ENCODE peak calls at places on chromosome 21, in seven cellular contexts. One of them, this sample, is unnamed.

GRCh38 chr21:35525443-35525842 is 476.3 kb upstream of the RUNX1 start:
- DNase-seq in thoracic aorta: no peak
- DNase-seq in CD4-positive, alpha-beta T cell: no peak
- DNase-seq in GM23338: no peak
- DNase-seq in B cell: peak; percentile 64
- DNase-seq in stimulated activated CD4-positive, alpha-beta T cell treated with anti-CD3 and anti-CD28 coated beads, Interleukin-1b, Interleukin-23, amount 100 ng/mL, for 24 hours: no peak
- DNase-seq in COR-L47: no peak
- DNase-seq in this sample: no peak

GRCh38 chr21:15730484-15731242 is 881 bp downstream of the USP25 start:
- DNase-seq in thoracic aorta: no peak
- DNase-seq in CD4-positive, alpha-beta T cell: no peak
- DNase-seq in GM23338: peak; percentile 45
- DNase-seq in B cell: no peak
- DNase-seq in stimulated activated CD4-positive, alpha-beta T cell treated with anti-CD3 and anti-CD28 coated beads, Interleukin-1b, Interleukin-23, amount 100 ng/mL, for 24 hours: no peak
- DNase-seq in COR-L47: peak; percentile 7
- DNase-seq in this sample: no peak

GRCh38 chr21:43034826-43035225 is 40.8 kb downstream of the CBS start:
- DNase-seq in thoracic aorta: no peak
- DNase-seq in CD4-positive, alpha-beta T cell: no peak
- DNase-seq in GM23338: no peak
- DNase-seq in B cell: no peak
- DNase-seq in stimulated activated CD4-positive, alpha-beta T cell treated with anti-CD3 and anti-CD28 coated beads, Interleukin-1b, Interleukin-23, amount 100 ng/mL, for 24 hours: no peak
- DNase-seq in COR-L47: no peak
- DNase-seq in this sample: no peak

GRCh38 chr21:45135122-45135521 is 60.7 kb downstream of the ADARB1 start:
- DNase-seq in thoracic aorta: no peak
- DNase-seq in CD4-positive, alpha-beta T cell: no peak
- DNase-seq in GM23338: no peak
- DNase-seq in B cell: no peak
- DNase-seq in stimulated activated CD4-positive, alpha-beta T cell treated with anti-CD3 and anti-CD28 coated beads, Interleukin-1b, Interleukin-23, amount 100 ng/mL, for 24 hours: no peak
- DNase-seq in COR-L47: no peak
- DNase-seq in this sample: no peak

GRCh38 chr21:14691924-14692323 is 145.8 kb upstream of the SAMSN1 start:
- DNase-seq in thoracic aorta: no peak
- DNase-seq in CD4-positive, alpha-beta T cell: no peak
- DNase-seq in GM23338: no peak
- DNase-seq in B cell: no peak
- DNase-seq in stimulated activated CD4-positive, alpha-beta T cell treated with anti-CD3 and anti-CD28 coated beads, Interleukin-1b, Interleukin-23, amount 100 ng/mL, for 24 hours: no peak
- DNase-seq in COR-L47: no peak
- DNase-seq in this sample: no peak

GRCh38 chr21:46550511-46550941 is 54.4 kb downstream of the S100B start:
- DNase-seq in thoracic aorta: no peak
- DNase-seq in CD4-positive, alpha-beta T cell: peak; percentile 45
- DNase-seq in GM23338: no peak
- DNase-seq in B cell: no peak
- DNase-seq in stimulated activated CD4-positive, alpha-beta T cell treated with anti-CD3 and anti-CD28 coated beads, Interleukin-1b, Interleukin-23, amount 100 ng/mL, for 24 hours: no peak
- DNase-seq in COR-L47: no peak
- DNase-seq in this sample: no peak

GRCh38 chr21:26815197-26815596 is 30.0 kb downstream of the ADAMTS1 start:
- DNase-seq in thoracic aorta: no peak
- DNase-seq in CD4-positive, alpha-beta T cell: no peak
- DNase-seq in GM23338: no peak
- DNase-seq in B cell: no peak
- DNase-seq in stimulated activated CD4-positive, alpha-beta T cell treated with anti-CD3 and anti-CD28 coated beads, Interleukin-1b, Interleukin-23, amount 100 ng/mL, for 24 hours: no peak
- DNase-seq in COR-L47: no peak
- DNase-seq in this sample: no peak

GRCh38 chr21:27024971-27025370 is 58.1 kb upstream of the ADAMTS5 start:
- DNase-seq in thoracic aorta: no peak
- DNase-seq in CD4-positive, alpha-beta T cell: no peak
- DNase-seq in GM23338: no peak
- DNase-seq in B cell: no peak
- DNase-seq in stimulated activated CD4-positive, alpha-beta T cell treated with anti-CD3 and anti-CD28 coated beads, Interleukin-1b, Interleukin-23, amount 100 ng/mL, for 24 hours: no peak
- DNase-seq in COR-L47: no peak
- DNase-seq in this sample: no peak

GRCh38 chr21:33360281-33360680 is 35.5 kb downstream of the IFNAR1 start:
- DNase-seq in thoracic aorta: no peak
- DNase-seq in CD4-positive, alpha-beta T cell: no peak
- DNase-seq in GM23338: no peak
- DNase-seq in B cell: no peak
- DNase-seq in stimulated activated CD4-positive, alpha-beta T cell treated with anti-CD3 and anti-CD28 coated beads, Interleukin-1b, Interleukin-23, amount 100 ng/mL, for 24 hours: no peak
- DNase-seq in COR-L47: no peak
- DNase-seq in this sample: no peak

GRCh38 chr21:30935889-30936168 is 54.4 kb upstream of the KRTAP11-1 start:
- DNase-seq in thoracic aorta: no peak
- DNase-seq in CD4-positive, alpha-beta T cell: no peak
- DNase-seq in GM23338: no peak
- DNase-seq in B cell: no peak
- DNase-seq in stimulated activated CD4-positive, alpha-beta T cell treated with anti-CD3 and anti-CD28 coated beads, Interleukin-1b, Interleukin-23, amount 100 ng/mL, for 24 hours: no peak
- DNase-seq in COR-L47: no peak
- DNase-seq in this sample: no peak

GRCh38 chr21:32819702-32820101 is 48.1 kb upstream of the PAXBP1 start:
- DNase-seq in thoracic aorta: no peak
- DNase-seq in CD4-positive, alpha-beta T cell: no peak
- DNase-seq in GM23338: no peak
- DNase-seq in B cell: no peak
- DNase-seq in stimulated activated CD4-positive, alpha-beta T cell treated with anti-CD3 and anti-CD28 coated beads, Interleukin-1b, Interleukin-23, amount 100 ng/mL, for 24 hours: no peak
- DNase-seq in COR-L47: no peak
- DNase-seq in this sample: no peak

GRCh38 chr21:35674895-35675470 is 385.3 kb downstream of the SETD4 start:
- DNase-seq in thoracic aorta: no peak
- DNase-seq in CD4-positive, alpha-beta T cell: no peak
- DNase-seq in GM23338: peak; percentile 21
- DNase-seq in B cell: no peak
- DNase-seq in stimulated activated CD4-positive, alpha-beta T cell treated with anti-CD3 and anti-CD28 coated beads, Interleukin-1b, Interleukin-23, amount 100 ng/mL, for 24 hours: no peak
- DNase-seq in COR-L47: no peak
- DNase-seq in this sample: no peak

GRCh38 chr21:15301736-15302135 is 236.9 kb upstream of the NRIP1 start:
- DNase-seq in thoracic aorta: no peak
- DNase-seq in CD4-positive, alpha-beta T cell: no peak
- DNase-seq in GM23338: no peak
- DNase-seq in B cell: no peak
- DNase-seq in stimulated activated CD4-positive, alpha-beta T cell treated with anti-CD3 and anti-CD28 coated beads, Interleukin-1b, Interleukin-23, amount 100 ng/mL, for 24 hours: no peak
- DNase-seq in COR-L47: no peak
- DNase-seq in this sample: no peak

GRCh38 chr21:38817371-38818335 is 11.9 kb downstream of the ETS2 start:
- DNase-seq in thoracic aorta: no peak
- DNase-seq in CD4-positive, alpha-beta T cell: no peak
- DNase-seq in GM23338: no peak
- DNase-seq in B cell: no peak
- DNase-seq in stimulated activated CD4-positive, alpha-beta T cell treated with anti-CD3 and anti-CD28 coated beads, Interleukin-1b, Interleukin-23, amount 100 ng/mL, for 24 hours: no peak
- DNase-seq in COR-L47: no peak
- DNase-seq in this sample: no peak

GRCh38 chr21:42548687-42549406 is 35.2 kb downstream of the SLC37A1 start:
- DNase-seq in thoracic aorta: no peak
- DNase-seq in CD4-positive, alpha-beta T cell: no peak
- DNase-seq in GM23338: no peak
- DNase-seq in B cell: no peak
- DNase-seq in stimulated activated CD4-positive, alpha-beta T cell treated with anti-CD3 and anti-CD28 coated beads, Interleukin-1b, Interleukin-23, amount 100 ng/mL, for 24 hours: no peak
- DNase-seq in COR-L47: no peak
- DNase-seq in this sample: no peak

GRCh38 chr21:31920275-31920674 is 47.5 kb downstream of the HUNK start:
- DNase-seq in thoracic aorta: no peak
- DNase-seq in CD4-positive, alpha-beta T cell: no peak
- DNase-seq in GM23338: no peak
- DNase-seq in B cell: no peak
- DNase-seq in stimulated activated CD4-positive, alpha-beta T cell treated with anti-CD3 and anti-CD28 coated beads, Interleukin-1b, Interleukin-23, amount 100 ng/mL, for 24 hours: no peak
- DNase-seq in COR-L47: no peak
- DNase-seq in this sample: no peak

GRCh38 chr21:45935628-45936027 is 45.9 kb upstream of the COL6A1 start:
- DNase-seq in thoracic aorta: no peak
- DNase-seq in CD4-positive, alpha-beta T cell: no peak
- DNase-seq in GM23338: peak; percentile 37
- DNase-seq in B cell: no peak
- DNase-seq in stimulated activated CD4-positive, alpha-beta T cell treated with anti-CD3 and anti-CD28 coated beads, Interleukin-1b, Interleukin-23, amount 100 ng/mL, for 24 hours: no peak
- DNase-seq in COR-L47: no peak
- DNase-seq in this sample: no peak

GRCh38 chr21:30194701-30195299 is 21.1 kb downstream of the CLDN8 start:
- DNase-seq in thoracic aorta: no peak
- DNase-seq in CD4-positive, alpha-beta T cell: no peak
- DNase-seq in GM23338: peak; percentile 81
- DNase-seq in B cell: no peak
- DNase-seq in stimulated activated CD4-positive, alpha-beta T cell treated with anti-CD3 and anti-CD28 coated beads, Interleukin-1b, Interleukin-23, amount 100 ng/mL, for 24 hours: no peak
- DNase-seq in COR-L47: peak; percentile 58
- DNase-seq in this sample: no peak

GRCh38 chr21:35475006-35475405 is 425.9 kb upstream of the RUNX1 start:
- DNase-seq in thoracic aorta: no peak
- DNase-seq in CD4-positive, alpha-beta T cell: no peak
- DNase-seq in GM23338: no peak
- DNase-seq in B cell: no peak
- DNase-seq in stimulated activated CD4-positive, alpha-beta T cell treated with anti-CD3 and anti-CD28 coated beads, Interleukin-1b, Interleukin-23, amount 100 ng/mL, for 24 hours: no peak
- DNase-seq in COR-L47: no peak
- DNase-seq in this sample: no peak

GRCh38 chr21:28132713-28133112 is 860.0 kb downstream of the LTN1 start:
- DNase-seq in thoracic aorta: no peak
- DNase-seq in CD4-positive, alpha-beta T cell: no peak
- DNase-seq in GM23338: no peak
- DNase-seq in B cell: no peak
- DNase-seq in stimulated activated CD4-positive, alpha-beta T cell treated with anti-CD3 and anti-CD28 coated beads, Interleukin-1b, Interleukin-23, amount 100 ng/mL, for 24 hours: no peak
- DNase-seq in COR-L47: no peak
- DNase-seq in this sample: no peak

GRCh38 chr21:26167593-26167992 is 3.0 kb downstream of the APP start:
- DNase-seq in thoracic aorta: no peak
- DNase-seq in CD4-positive, alpha-beta T cell: no peak
- DNase-seq in GM23338: peak; percentile 29
- DNase-seq in B cell: no peak
- DNase-seq in stimulated activated CD4-positive, alpha-beta T cell treated with anti-CD3 and anti-CD28 coated beads, Interleukin-1b, Interleukin-23, amount 100 ng/mL, for 24 hours: no peak
- DNase-seq in COR-L47: no peak
- DNase-seq in this sample: no peak

GRCh38 chr21:32705139-32705538 is 22.7 kb downstream of the SYNJ1 start:
- DNase-seq in thoracic aorta: no peak
- DNase-seq in CD4-positive, alpha-beta T cell: no peak
- DNase-seq in GM23338: peak; percentile 56
- DNase-seq in B cell: no peak
- DNase-seq in stimulated activated CD4-positive, alpha-beta T cell treated with anti-CD3 and anti-CD28 coated beads, Interleukin-1b, Interleukin-23, amount 100 ng/mL, for 24 hours: no peak
- DNase-seq in COR-L47: no peak
- DNase-seq in this sample: no peak

GRCh38 chr21:45482899-45483821 is 59.1 kb downstream of the SLC19A1 start:
- DNase-seq in thoracic aorta: no peak
- DNase-seq in CD4-positive, alpha-beta T cell: no peak
- DNase-seq in GM23338: no peak
- DNase-seq in B cell: no peak
- DNase-seq in stimulated activated CD4-positive, alpha-beta T cell treated with anti-CD3 and anti-CD28 coated beads, Interleukin-1b, Interleukin-23, amount 100 ng/mL, for 24 hours: no peak
- DNase-seq in COR-L47: no peak
- DNase-seq in this sample: no peak

GRCh38 chr21:34888569-34889286 is 160.4 kb downstream of the RUNX1 start:
- DNase-seq in thoracic aorta: peak; percentile 87
- DNase-seq in CD4-positive, alpha-beta T cell: peak; percentile 39
- DNase-seq in GM23338: peak; percentile 98
- DNase-seq in B cell: peak; percentile 82
- DNase-seq in stimulated activated CD4-positive, alpha-beta T cell treated with anti-CD3 and anti-CD28 coated beads, Interleukin-1b, Interleukin-23, amount 100 ng/mL, for 24 hours: peak; percentile 58
- DNase-seq in COR-L47: peak; percentile 85
- DNase-seq in this sample: peak; percentile 94

GRCh38 chr21:17679002-17679600 is 66.4 kb upstream of the BTG3 start:
- DNase-seq in thoracic aorta: no peak
- DNase-seq in CD4-positive, alpha-beta T cell: peak; percentile 1
- DNase-seq in GM23338: peak; percentile 76
- DNase-seq in B cell: peak; percentile 43
- DNase-seq in stimulated activated CD4-positive, alpha-beta T cell treated with anti-CD3 and anti-CD28 coated beads, Interleukin-1b, Interleukin-23, amount 100 ng/mL, for 24 hours: no peak
- DNase-seq in COR-L47: peak; percentile 55
- DNase-seq in this sample: no peak

GRCh38 chr21:28944296-28944695 is 48.4 kb downstream of the LTN1 start:
- DNase-seq in thoracic aorta: no peak
- DNase-seq in CD4-positive, alpha-beta T cell: no peak
- DNase-seq in GM23338: no peak
- DNase-seq in B cell: no peak
- DNase-seq in stimulated activated CD4-positive, alpha-beta T cell treated with anti-CD3 and anti-CD28 coated beads, Interleukin-1b, Interleukin-23, amount 100 ng/mL, for 24 hours: no peak
- DNase-seq in COR-L47: no peak
- DNase-seq in this sample: no peak

GRCh38 chr21:35414511-35415139 is 365.5 kb upstream of the RUNX1 start:
- DNase-seq in thoracic aorta: no peak
- DNase-seq in CD4-positive, alpha-beta T cell: no peak
- DNase-seq in GM23338: peak; percentile 17
- DNase-seq in B cell: no peak
- DNase-seq in stimulated activated CD4-positive, alpha-beta T cell treated with anti-CD3 and anti-CD28 coated beads, Interleukin-1b, Interleukin-23, amount 100 ng/mL, for 24 hours: no peak
- DNase-seq in COR-L47: no peak
- DNase-seq in this sample: no peak

GRCh38 chr21:16159213-16159970 is 429.6 kb downstream of the USP25 start:
- DNase-seq in thoracic aorta: no peak
- DNase-seq in CD4-positive, alpha-beta T cell: no peak
- DNase-seq in GM23338: no peak
- DNase-seq in B cell: no peak
- DNase-seq in stimulated activated CD4-positive, alpha-beta T cell treated with anti-CD3 and anti-CD28 coated beads, Interleukin-1b, Interleukin-23, amount 100 ng/mL, for 24 hours: no peak
- DNase-seq in COR-L47: no peak
- DNase-seq in this sample: no peak

GRCh38 chr21:42561742-42562141 is 48.1 kb downstream of the SLC37A1 start:
- DNase-seq in thoracic aorta: no peak
- DNase-seq in CD4-positive, alpha-beta T cell: no peak
- DNase-seq in GM23338: no peak
- DNase-seq in B cell: no peak
- DNase-seq in stimulated activated CD4-positive, alpha-beta T cell treated with anti-CD3 and anti-CD28 coated beads, Interleukin-1b, Interleukin-23, amount 100 ng/mL, for 24 hours: no peak
- DNase-seq in COR-L47: peak; percentile 80
- DNase-seq in this sample: peak; percentile 65

GRCh38 chr21:36732761-36733160 is 33.8 kb downstream of the SIM2 start:
- DNase-seq in thoracic aorta: no peak
- DNase-seq in CD4-positive, alpha-beta T cell: no peak
- DNase-seq in GM23338: no peak
- DNase-seq in B cell: no peak
- DNase-seq in stimulated activated CD4-positive, alpha-beta T cell treated with anti-CD3 and anti-CD28 coated beads, Interleukin-1b, Interleukin-23, amount 100 ng/mL, for 24 hours: no peak
- DNase-seq in COR-L47: no peak
- DNase-seq in this sample: no peak

GRCh38 chr21:41482321-41482720 is 25.6 kb downstream of the TMPRSS2 start:
- DNase-seq in thoracic aorta: no peak
- DNase-seq in CD4-positive, alpha-beta T cell: no peak
- DNase-seq in GM23338: no peak
- DNase-seq in B cell: no peak
- DNase-seq in stimulated activated CD4-positive, alpha-beta T cell treated with anti-CD3 and anti-CD28 coated beads, Interleukin-1b, Interleukin-23, amount 100 ng/mL, for 24 hours: no peak
- DNase-seq in COR-L47: no peak
- DNase-seq in this sample: no peak

GRCh38 chr21:28142692-28143091 is 850.0 kb downstream of the LTN1 start:
- DNase-seq in thoracic aorta: no peak
- DNase-seq in CD4-positive, alpha-beta T cell: no peak
- DNase-seq in GM23338: no peak
- DNase-seq in B cell: no peak
- DNase-seq in stimulated activated CD4-positive, alpha-beta T cell treated with anti-CD3 and anti-CD28 coated beads, Interleukin-1b, Interleukin-23, amount 100 ng/mL, for 24 hours: no peak
- DNase-seq in COR-L47: no peak
- DNase-seq in this sample: no peak

GRCh38 chr21:43281661-43282357 is 113.0 kb downstream of the CRYAA start:
- DNase-seq in thoracic aorta: no peak
- DNase-seq in CD4-positive, alpha-beta T cell: no peak
- DNase-seq in GM23338: no peak
- DNase-seq in B cell: no peak
- DNase-seq in stimulated activated CD4-positive, alpha-beta T cell treated with anti-CD3 and anti-CD28 coated beads, Interleukin-1b, Interleukin-23, amount 100 ng/mL, for 24 hours: no peak
- DNase-seq in COR-L47: no peak
- DNase-seq in this sample: no peak

This sample was measured in ureter.